ENCODE peak calls at places on chromosomes 13 and 19, in ten cellular contexts. F is adipocyte; E is pancreas; O is ACHN; U is neural progenitor cell; M is heart right ventricle; T is AG08396; Z is T-cell; J is activated CD4-positive, alpha-beta T cell treated with anti-CD3 and anti-CD28 coated beads, Interleukin-2, amount 10 ng/mL, durations not matched to agents 7 days and 5 days; V is IMR-90. X is an unnamed sample.

GRCh38 chr13:55341891-55342290 is 1798.8 kb upstream of the PRR20A start:
- DNase-seq in F (no peak), E (no peak), O (no peak), U (no peak), M (no peak), T (no peak), Z (no peak), J (no peak), V (no peak), X (no peak)

GRCh38 chr13:46641274-46642081 is 88.5 kb downstream of the LRCH1 start:
- DNase-seq in F (peak), E (no peak), O (no peak), U (no peak), M (peak), T (no peak), Z (no peak), J (no peak), V (no peak), X (peak)

GRCh38 chr19:39823693-39824092 is 10.3 kb downstream of the DYRK1B start:
- DNase-seq in F (peak), E (no peak), O (no peak), U (peak), M (no peak), T (no peak), Z (no peak), J (no peak), V (no peak), X (no peak)

GRCh38 chr13:40161931-40162330 is 504.5 kb downstream of the FOXO1 start:
- DNase-seq in F (no peak), E (no peak), O (peak), U (no peak), M (no peak), T (no peak), Z (no peak), J (no peak), V (no peak), X (no peak)

GRCh38 chr13:24822640-24823039 is 58.7 kb downstream of the RNF17 start:
- DNase-seq in F (no peak), E (no peak), O (no peak), U (no peak), M (no peak), T (no peak), Z (no peak), J (no peak), V (no peak), X (no peak)

GRCh38 chr13:113017506-113018215 is 48.6 kb downstream of the MCF2L start:
- DNase-seq in F (no peak), E (peak), O (no peak), U (no peak), M (peak), T (no peak), Z (no peak), J (no peak), V (no peak), X (no peak)

GRCh38 chr19:34974631-34975030 is 10.6 kb upstream of the ZNF792 start:
- DNase-seq in F (no peak), E (no peak), O (no peak), U (no peak), M (no peak), T (no peak), Z (no peak), J (no peak), V (no peak), X (no peak)

GRCh38 chr19:48552406-48553322 is 692 bp downstream of the SULT2B1 start:
- DNase-seq in F (no peak), E (no peak), O (no peak), U (no peak), M (no peak), T (no peak), Z (no peak), J (no peak), V (no peak), X (no peak)

GRCh38 chr13:80211573-80211972 is 129.4 kb downstream of the SPRY2 start:
- DNase-seq in F (no peak), E (no peak), O (no peak), U (no peak), M (no peak), T (no peak), Z (no peak), J (no peak), V (no peak), X (no peak)

GRCh38 chr19:1269478-1270167 is 491 bp downstream of the CIRBP start:
- DNase-seq in F (peak), E (peak), O (peak), U (peak), M (peak), T (peak), Z (peak), J (peak), V (peak), X (peak)

GRCh38 chr13:102555914-102556553 is 40.8 kb upstream of the TPP2 start:
- DNase-seq in F (peak), E (no peak), O (peak), U (peak), M (no peak), T (peak), Z (no peak), J (peak), V (peak), X (no peak)

GRCh38 chr13:43154839-43155238 is 131.5 kb downstream of the DNAJC15 start:
- DNase-seq in F (no peak), E (no peak), O (no peak), U (no peak), M (no peak), T (no peak), Z (no peak), J (no peak), V (no peak), X (no peak)

GRCh38 chr19:2084993-2085720 is 11.0 kb downstream of the MOB3A start:
- DNase-seq in F (peak), E (no peak), O (no peak), U (no peak), M (peak), T (no peak), Z (peak), J (peak), V (no peak), X (peak)

GRCh38 chr19:1393841-1394240 is 7.5 kb downstream of the GAMT start:
- DNase-seq in F (no peak), E (no peak), O (no peak), U (no peak), M (no peak), T (no peak), Z (no peak), J (no peak), V (no peak), X (no peak)

GRCh38 chr13:106566682-106567420 is 1.1 kb downstream of the ARGLU1 start:
- DNase-seq in F (peak), E (no peak), O (peak), U (peak), M (peak), T (peak), Z (peak), J (peak), V (peak), X (peak)

GRCh38 chr13:93446256-93446655 is 219.6 kb downstream of the GPC6 start:
- DNase-seq in F (no peak), E (no peak), O (no peak), U (no peak), M (no peak), T (no peak), Z (no peak), J (no peak), V (peak), X (no peak)

GRCh38 chr19:45362291-45362690 is 8.1 kb downstream of the ERCC2 start:
- DNase-seq in F (no peak), E (no peak), O (no peak), U (no peak), M (no peak), T (no peak), Z (no peak), J (no peak), V (no peak), X (no peak)

GRCh38 chr19:1240925-1241324 is 626 bp upstream of the ATP5F1D start:
- DNase-seq in F (no peak), E (no peak), O (no peak), U (no peak), M (no peak), T (no peak), Z (no peak), J (no peak), V (no peak), X (no peak)

GRCh38 chr13:67283602-67284001 is 53.5 kb upstream of the PCDH9 start:
- DNase-seq in F (no peak), E (no peak), O (no peak), U (no peak), M (no peak), T (no peak), Z (no peak), J (no peak), V (peak), X (no peak)

GRCh38 chr13:81393686-81394085 is 1052.8 kb upstream of the SPRY2 start:
- DNase-seq in F (no peak), E (no peak), O (no peak), U (peak), M (no peak), T (no peak), Z (no peak), J (no peak), V (no peak), X (no peak)

GRCh38 chr13:101706651-101707050 is 254.2 kb downstream of the ITGBL1 start:
- DNase-seq in F (peak), E (no peak), O (peak), U (no peak), M (no peak), T (peak), Z (no peak), J (peak), V (peak), X (peak)

GRCh38 chr13:63554157-63554556 is 2138.5 kb upstream of the PCDH20 start:
- DNase-seq in F (peak), E (no peak), O (no peak), U (no peak), M (no peak), T (no peak), Z (no peak), J (no peak), V (peak), X (no peak)

GRCh38 chr13:77519808-77520207 is 15.7 kb upstream of the SCEL start:
- DNase-seq in F (no peak), E (no peak), O (no peak), U (no peak), M (no peak), T (no peak), Z (no peak), J (no peak), V (no peak), X (no peak)

GRCh38 chr19:4139614-4140236 is 13.7 kb upstream of the CREB3L3 start:
- DNase-seq in F (peak), E (peak), O (peak), U (peak), M (peak), T (peak), Z (peak), J (peak), V (peak), X (peak)

GRCh38 chr13:38223093-38223492 is 126.6 kb upstream of the UFM1 start:
- DNase-seq in F (peak), E (no peak), O (peak), U (peak), M (no peak), T (no peak), Z (no peak), J (no peak), V (peak), X (no peak)

GRCh38 chr19:32599736-32600157 is 18.8 kb downstream of the PDCD5 start:
- DNase-seq in F (peak), E (no peak), O (peak), U (peak), M (no peak), T (peak), Z (peak), J (peak), V (peak), X (no peak)

GRCh38 chr19:30070198-30070969 is 128.3 kb downstream of the URI1 start:
- DNase-seq in F (no peak), E (peak), O (no peak), U (peak), M (no peak), T (no peak), Z (no peak), J (no peak), V (no peak), X (no peak)

GRCh38 chr19:52995711-52996110 is 18.0 kb upstream of the ERVV-1 start:
- DNase-seq in F (no peak), E (no peak), O (no peak), U (no peak), M (no peak), T (no peak), Z (no peak), J (no peak), V (no peak), X (no peak)

GRCh38 chr19:30219682-30220081 is 152.5 kb upstream of the ZNF536 start:
- DNase-seq in F (no peak), E (no peak), O (no peak), U (no peak), M (no peak), T (no peak), Z (no peak), J (peak), V (no peak), X (no peak)

GRCh38 chr13:57857945-57858344 is 226.4 kb downstream of the PCDH17 start:
- DNase-seq in F (no peak), E (no peak), O (no peak), U (no peak), M (no peak), T (no peak), Z (no peak), J (no peak), V (no peak), X (no peak)

GRCh38 chr13:44243198-44243852 is 130.3 kb upstream of the SERP2 start:
- DNase-seq in F (no peak), E (no peak), O (peak), U (peak), M (no peak), T (no peak), Z (no peak), J (no peak), V (peak), X (no peak)

GRCh38 chr13:111158136-111158805 is 43.2 kb downstream of the ARHGEF7 start:
- DNase-seq in F (peak), E (no peak), O (no peak), U (no peak), M (no peak), T (no peak), Z (no peak), J (no peak), V (no peak), X (no peak)

GRCh38 chr19:33399081-33399744 is 25.7 kb downstream of the CEBPG start:
- DNase-seq in F (no peak), E (peak), O (no peak), U (no peak), M (no peak), T (no peak), Z (no peak), J (no peak), V (no peak), X (peak)

GRCh38 chr19:37948362-37948761 is 41.4 kb downstream of the SIPA1L3 start:
- DNase-seq in F (no peak), E (no peak), O (no peak), U (no peak), M (no peak), T (no peak), Z (no peak), J (no peak), V (no peak), X (no peak)

X was measured in left cardiac atrium.